ENCODE peak calls at places on chromosomes 11 and 22, in six cellular contexts. A, B, S, N, H and F are unnamed samples.

GRCh38 chr22:38941488-38941987 is 15.9 kb upstream of the APOBEC3A start:
- DNase-seq in A (no peak), B (no peak), S (no peak), N (no peak), H (no peak), F (no peak)

GRCh38 chr22:11066458-11067285 is 4461.3 kb upstream of the OR11H1 start:
- DNase-seq in A (no peak), B (no peak), S (peak; percentile 60), N (no peak), H (no peak), F (peak; percentile 16)

GRCh38 chr11:118321386-118322082 is 17.0 kb downstream of the CD3E start:
- DNase-seq in A (no peak), B (no peak), S (no peak), N (no peak), H (no peak), F (no peak)

GRCh38 chr11:129611661-129612566 is 203.7 kb upstream of the TMEM45B start:
- DNase-seq in A (no peak), B (no peak), S (no peak), N (no peak), H (no peak), F (no peak)

GRCh38 chr11:40273192-40273732 is 1186.2 kb downstream of the LRRC4C start:
- DNase-seq in A (no peak), B (no peak), S (no peak), N (no peak), H (no peak), F (no peak)

GRCh38 chr11:76205252-76206076 is 838 bp downstream of the WNT11 start:
- DNase-seq in A (no peak), B (no peak), S (peak; percentile 46), N (no peak), H (no peak), F (no peak)

GRCh38 chr11:77503006-77503405 is 29.1 kb upstream of the PAK1 start:
- DNase-seq in A (no peak), B (no peak), S (no peak), N (no peak), H (peak; percentile 9), F (no peak)

GRCh38 chr11:30549565-30549964 is 36.6 kb downstream of the MPPED2 start:
- DNase-seq in A (no peak), B (no peak), S (no peak), N (no peak), H (peak; percentile 42), F (no peak)

GRCh38 chr11:123483058-123483457 is 53.0 kb downstream of the GRAMD1B start:
- DNase-seq in A (no peak), B (no peak), S (no peak), N (peak; percentile 94), H (peak; percentile 60), F (no peak)

GRCh38 chr22:50059185-50059880 is 1.2 kb upstream of the TTLL8 start:
- DNase-seq in A (no peak), B (peak; percentile 74), S (no peak), N (no peak), H (no peak), F (no peak)

GRCh38 chr22:38710352-38710751 is 4.6 kb downstream of the GTPBP1 start:
- DNase-seq in A (no peak), B (no peak), S (no peak), N (no peak), H (no peak), F (no peak)

GRCh38 chr22:44137415-44137814 is 43.3 kb upstream of the PARVG start:
- DNase-seq in A (no peak), B (no peak), S (peak; percentile 35), N (no peak), H (no peak), F (no peak)

GRCh38 chr11:587978-588380 is 11.7 kb downstream of the PHRF1 start:
- DNase-seq in A (no peak), B (no peak), S (no peak), N (no peak), H (peak; percentile 97), F (no peak)

GRCh38 chr11:4606231-4607015 is 1.6 kb downstream of the TRIM68 start:
- DNase-seq in A (no peak), B (no peak), S (no peak), N (peak; percentile 3), H (no peak), F (no peak)

GRCh38 chr11:4605057-4605456 is 3.0 kb downstream of the TRIM68 start:
- DNase-seq in A (no peak), B (no peak), S (no peak), N (no peak), H (no peak), F (no peak)

GRCh38 chr11:4610258-4610935 is 2.4 kb upstream of the TRIM68 start:
- DNase-seq in A (no peak), B (no peak), S (no peak), N (no peak), H (no peak), F (no peak)

GRCh38 chr11:4607111-4607510 is 920 bp downstream of the TRIM68 start:
- DNase-seq in A (no peak), B (no peak), S (no peak), N (peak; percentile 23), H (no peak), F (no peak)

GRCh38 chr11:4607782-4608666 is at the start of gene TRIM68:
- DNase-seq in A (peak; percentile 94), B (peak; percentile 90), S (peak; percentile 98), N (peak; percentile 96), H (peak; percentile 98), F (no peak)
- TF ChIP-seq CTCF in A (no peak), B (no peak), S (no peak), N (no peak), H (peak; percentile 31), F (no peak)

DNA sequence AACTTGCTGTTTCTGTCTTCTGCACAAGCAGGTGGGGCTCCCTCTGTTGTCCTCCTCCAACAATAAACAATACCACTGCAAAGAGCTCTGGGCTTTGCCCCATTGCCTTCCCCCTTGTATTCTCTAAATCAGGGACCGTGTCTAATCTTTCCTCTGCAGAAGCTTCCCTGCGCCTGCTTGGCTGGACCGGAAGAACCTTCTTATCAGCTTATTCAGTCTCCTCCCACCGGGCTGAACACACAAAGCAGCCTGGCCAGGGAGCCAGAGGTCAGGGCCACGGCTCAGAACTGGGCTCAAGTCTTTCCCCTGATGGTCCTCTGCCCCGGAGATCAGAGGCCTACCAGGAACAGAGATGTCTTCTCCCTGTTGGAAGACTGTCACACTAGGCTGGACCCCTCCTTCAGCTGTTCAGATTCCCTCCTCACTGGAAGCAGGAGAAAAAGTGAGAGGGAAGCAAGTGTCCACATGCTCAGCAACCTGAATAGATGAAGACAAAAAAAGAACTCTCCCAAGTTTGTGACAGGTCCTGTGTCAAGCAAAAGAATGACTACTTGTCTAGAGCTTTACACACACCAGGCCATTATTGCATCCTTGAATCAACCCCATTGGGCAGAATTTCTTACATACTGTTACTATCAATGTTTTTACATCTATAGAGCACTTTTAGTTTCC is 63.7 kb downstream of the RAB30 start:
- DNase-seq in A (no peak), B (peak; percentile 23), S (peak; percentile 66), N (no peak), H (peak; percentile 75), F (peak; percentile 34)
- TF ChIP-seq CTCF in A (no peak), B (no peak), S (no peak), N (no peak), H (no peak), F (no peak)

GRCh38 chr11:104630352-104630751 is 267.9 kb downstream of the CASP12 start:
- DNase-seq in A (no peak), B (no peak), S (no peak), N (no peak), H (no peak), F (no peak)
- TF ChIP-seq CTCF in A (no peak), B (no peak), S (no peak), N (no peak), H (no peak), F (no peak)

GRCh38 chr11:64564947-64565889 is 25.8 kb upstream of the SLC22A12 start:
- DNase-seq in A (no peak), B (no peak), S (no peak), N (no peak), H (no peak), F (no peak)
- TF ChIP-seq CTCF in A (no peak), B (no peak), S (no peak), N (no peak), H (no peak), F (no peak)

DNA sequence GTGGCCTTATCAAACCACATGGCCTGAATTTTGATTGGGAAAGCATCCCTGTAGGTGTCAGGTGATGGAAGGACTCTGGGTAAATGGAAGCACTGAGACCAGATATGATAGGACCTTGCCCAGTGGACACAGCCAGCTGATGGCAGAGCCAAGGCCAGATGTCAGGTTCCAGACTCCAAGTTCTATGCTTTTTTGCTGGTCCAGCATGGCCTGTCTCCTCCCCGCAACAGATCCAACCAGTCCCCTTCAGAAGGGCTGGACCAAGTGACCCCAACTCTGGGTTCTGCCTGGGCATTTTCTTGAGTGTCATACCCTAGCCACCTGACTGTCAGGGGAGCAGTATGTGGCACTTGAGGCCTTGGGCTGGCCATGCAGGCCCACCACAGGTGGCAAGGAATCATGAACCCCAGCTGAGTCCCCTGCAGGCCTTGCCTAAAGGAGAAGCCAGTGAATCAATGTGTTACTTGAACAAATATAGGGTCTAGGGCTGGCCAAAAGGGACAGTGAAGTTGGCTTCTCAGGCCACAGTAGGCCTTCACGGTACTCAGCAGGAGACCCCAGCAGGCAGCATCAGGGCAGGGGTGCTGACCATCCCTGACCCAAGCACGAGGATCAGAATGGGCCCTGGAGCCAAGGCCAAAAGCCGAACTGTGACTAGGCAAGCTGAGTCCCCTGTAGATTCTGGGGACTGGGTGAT is 27.1 kb downstream of the KCNQ1OT1 start:
- DNase-seq in A (no peak), B (no peak), S (no peak), N (no peak), H (peak; percentile 4), F (no peak)
- TF ChIP-seq CTCF in A (no peak), B (no peak), S (no peak), N (no peak), H (no peak), F (no peak)

GRCh38 chr11:26944866-26945664 is 48.8 kb upstream of the FIBIN start:
- DNase-seq in A (no peak), B (no peak), S (no peak), N (no peak), H (no peak), F (no peak)
- TF ChIP-seq CTCF in A (no peak), B (no peak), S (no peak), N (no peak), H (no peak), F (no peak)

DNA sequence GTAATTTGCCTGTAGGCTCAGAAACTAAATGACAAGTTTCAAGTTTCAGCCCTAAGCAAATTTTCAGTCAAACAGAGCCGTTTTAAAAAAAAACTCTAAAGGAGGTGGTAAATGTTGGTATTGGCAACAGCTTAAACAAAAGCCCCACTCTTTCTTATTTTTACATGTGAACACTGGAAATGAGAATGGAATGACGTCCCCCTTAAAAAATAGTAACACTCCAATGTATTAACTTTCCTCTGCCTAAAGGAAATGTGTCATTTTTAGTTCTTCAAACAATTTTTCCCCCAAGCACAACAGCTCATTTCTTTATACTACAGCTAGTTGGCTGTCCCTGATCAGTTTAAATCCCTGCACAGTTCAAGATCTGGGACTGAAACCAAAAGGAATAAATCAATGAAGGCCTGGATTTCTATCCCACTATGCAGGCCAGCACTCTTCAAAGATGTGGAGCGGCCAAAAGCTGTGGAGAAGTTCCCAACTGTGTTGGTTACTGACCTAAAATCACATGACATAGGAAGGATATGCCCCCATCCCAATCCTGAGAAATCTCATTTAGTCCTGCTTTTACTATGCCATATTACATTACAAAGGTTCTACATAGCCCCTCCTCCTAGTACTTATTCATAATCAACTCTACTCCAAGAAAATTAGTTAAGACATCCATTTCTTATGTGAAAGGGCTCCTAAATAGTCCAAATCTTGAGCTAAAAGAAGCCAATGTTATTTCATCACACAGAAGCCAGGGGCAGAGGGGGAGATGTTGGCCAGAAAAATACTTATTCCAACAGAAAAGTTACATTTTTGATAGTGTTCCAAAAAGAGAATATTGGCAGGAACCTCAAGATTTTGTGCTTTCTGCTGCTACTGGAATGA is 95.9 kb downstream of the CADM1 start:
- DNase-seq in A (no peak), B (no peak), S (no peak), N (no peak), H (peak; percentile 28), F (no peak)
- TF ChIP-seq CTCF in A (no peak), B (no peak), S (no peak), N (no peak), H (no peak), F (no peak)